ENCODE peak calls at places on chromosomes 4 and X, in eight cellular contexts. V is neural progenitor cell, J is GM23338, R is HCT116, O is hepatocyte, C is SK-N-SH, T is OCI-LY7, Z is PC-3. U is an unnamed sample.

GRCh38 chr4:188434686-188435085 is 295.4 kb downstream of the TRIML1 start:
- DNase-seq in V (no peak), J (no peak), R (no peak), O (no peak), C (no peak), T (no peak), Z (no peak), U (no peak)

GRCh38 chrX:22063284-22063683 is 31.2 kb downstream of the PHEX start:
- DNase-seq in V (peak), J (no peak), R (no peak), O (no peak), C (no peak), T (peak), Z (no peak), U (peak)

GRCh38 chrX:119809185-119809666 is 17.8 kb upstream of the RPL39 start:
- DNase-seq in V (no peak), J (no peak), R (no peak), O (no peak), C (no peak), T (no peak), Z (no peak), U (no peak)

GRCh38 chr4:88360791-88361190 is 17.9 kb upstream of the HERC6 start:
- DNase-seq in V (no peak), J (no peak), R (no peak), O (no peak), C (no peak), T (no peak), Z (no peak), U (no peak)

GRCh38 chrX:46036508-46036907 is 508.7 kb downstream of the ZNF674 start:
- DNase-seq in V (no peak), J (no peak), R (no peak), O (no peak), C (no peak), T (no peak), Z (no peak), U (no peak)

GRCh38 chr4:136637071-136637777 is 895.1 kb downstream of the PCDH18 start:
- DNase-seq in V (peak), J (peak), R (peak), O (peak), C (peak), T (peak), Z (peak), U (no peak)

GRCh38 chr4:12379191-12379590 is 950.5 kb upstream of the HS3ST1 start:
- DNase-seq in V (no peak), J (no peak), R (no peak), O (no peak), C (no peak), T (no peak), Z (no peak), U (no peak)

GRCh38 chrX:40173662-40174593 is 76.2 kb upstream of the BCOR start:
- DNase-seq in V (peak), J (peak), R (peak), O (peak), C (peak), T (peak), Z (peak), U (peak)

GRCh38 chr4:92447265-92447905 is 143.6 kb downstream of the GRID2 start:
- DNase-seq in V (no peak), J (no peak), R (no peak), O (no peak), C (no peak), T (no peak), Z (no peak), U (no peak)

GRCh38 chrX:129496625-129497024 is 26.7 kb downstream of the SMARCA1 start:
- DNase-seq in V (no peak), J (no peak), R (no peak), O (no peak), C (no peak), T (no peak), Z (peak), U (no peak)

GRCh38 chr4:153790962-153791551 is 2.2 kb upstream of the SFRP2 start:
- DNase-seq in V (peak), J (peak), R (no peak), O (peak), C (peak), T (no peak), Z (no peak), U (no peak)

GRCh38 chr4:140935259-140935658 is 179.1 kb upstream of the TBC1D9 start:
- DNase-seq in V (no peak), J (no peak), R (no peak), O (peak), C (peak), T (no peak), Z (no peak), U (no peak)

GRCh38 chr4:128256539-128256938 is 31.1 kb downstream of the PGRMC2 start:
- DNase-seq in V (no peak), J (no peak), R (no peak), O (no peak), C (no peak), T (no peak), Z (no peak), U (peak)

DNA sequence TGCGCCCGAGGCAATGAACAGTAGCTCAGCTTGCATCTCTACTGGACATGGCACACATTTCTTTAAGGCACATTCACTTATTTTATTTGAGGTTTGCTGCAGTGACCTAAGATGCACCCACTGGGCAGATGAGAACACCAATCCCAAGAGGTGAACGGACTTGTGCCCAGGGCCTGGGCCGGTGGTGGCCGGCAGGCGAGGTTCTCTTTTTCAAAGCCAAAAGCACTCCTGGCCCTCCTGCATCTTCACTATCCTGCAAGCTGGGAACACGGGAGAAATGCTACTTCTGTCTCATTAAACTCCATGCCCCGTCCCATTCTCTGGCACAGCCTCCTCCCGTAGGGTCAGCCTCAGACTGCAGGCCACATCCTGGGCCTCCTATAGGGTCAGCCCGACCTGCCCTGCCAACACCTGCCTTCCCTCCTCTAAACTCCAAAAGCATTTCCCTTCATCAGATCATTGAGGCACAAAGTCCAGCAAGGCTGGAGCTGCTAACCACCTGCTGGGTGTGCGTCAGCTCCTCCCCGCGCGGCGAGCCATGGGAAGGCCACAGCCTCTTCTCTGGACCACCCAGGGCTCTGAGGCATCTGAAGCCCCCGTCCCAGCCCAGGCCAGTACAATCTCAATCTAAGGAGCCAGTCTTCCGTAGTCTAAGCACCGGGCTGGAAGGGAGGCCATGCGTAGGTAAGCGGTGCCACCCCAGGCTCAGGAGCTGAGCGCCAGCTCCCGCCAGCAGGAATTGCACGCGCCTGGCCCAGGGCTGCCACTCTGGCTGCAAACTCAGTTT is 166.1 kb downstream of the AFAP1 start:
- DNase-seq in V (no peak), J (no peak), R (no peak), O (no peak), C (no peak), T (no peak), Z (no peak), U (no peak)
- TF ChIP-seq EZH2phosphoT487 in V (no peak), J (no peak), R (no peak), O (no peak), C (no peak), T (no peak), Z (no peak), U (no peak)

GRCh38 chr4:138225477-138225876 is 16.7 kb downstream of the SLC7A11 start:
- DNase-seq in V (no peak), J (no peak), R (no peak), O (no peak), C (no peak), T (no peak), Z (no peak), U (no peak)

GRCh38 chr4:138218976-138219375 is 23.2 kb downstream of the SLC7A11 start:
- DNase-seq in V (no peak), J (no peak), R (no peak), O (no peak), C (no peak), T (no peak), Z (no peak), U (no peak)

GRCh38 chr4:138223191-138223910 is 18.8 kb downstream of the SLC7A11 start:
- DNase-seq in V (peak), J (peak), R (no peak), O (no peak), C (no peak), T (peak), Z (no peak), U (no peak)

GRCh38 chr4:138224614-138225013 is 17.5 kb downstream of the SLC7A11 start:
- DNase-seq in V (no peak), J (no peak), R (no peak), O (no peak), C (no peak), T (no peak), Z (no peak), U (no peak)

GRCh38 chr4:138222041-138222440 is 20.1 kb downstream of the SLC7A11 start:
- DNase-seq in V (no peak), J (no peak), R (no peak), O (peak), C (no peak), T (no peak), Z (peak), U (no peak)
- TF ChIP-seq CTCF in V (no peak), J (no peak), R (no peak), O (no peak), C (no peak), T (no peak), Z (no peak), U (no peak)

DNA sequence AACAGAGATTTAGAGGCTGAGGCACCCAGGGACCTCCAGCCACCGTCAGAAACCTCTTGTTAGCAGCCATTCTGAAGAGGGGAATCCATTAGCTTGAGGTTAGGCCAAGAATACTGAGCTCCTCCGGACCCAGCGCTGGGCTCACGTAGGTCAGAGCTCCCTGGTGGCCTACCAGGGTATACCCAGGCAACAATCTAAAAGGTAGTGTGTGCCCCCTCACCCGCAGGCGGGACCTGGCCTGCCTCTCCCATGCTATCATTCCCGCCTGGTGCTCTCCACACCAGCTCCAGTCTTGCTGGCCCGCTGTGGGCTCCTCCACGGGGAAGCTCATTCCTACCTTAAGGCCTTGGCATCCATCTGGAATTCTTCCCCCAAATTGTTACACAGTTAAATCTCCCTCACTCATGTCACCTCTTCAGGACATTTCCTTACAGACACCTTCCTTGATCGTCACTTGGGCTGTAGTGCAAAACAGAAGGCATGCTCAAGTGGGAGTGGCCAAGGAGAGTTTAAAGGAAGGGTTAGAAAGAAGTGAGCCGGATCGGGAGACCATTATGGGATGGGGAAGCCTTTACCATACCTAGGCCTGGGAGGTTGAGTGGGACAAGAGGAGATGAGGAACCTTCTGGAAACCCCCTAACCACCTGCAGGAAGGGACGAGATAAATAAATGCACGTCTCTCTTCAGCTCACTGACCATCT is 102.5 kb downstream of the UCHL1 start:
- DNase-seq in V (peak), J (peak), R (no peak), O (no peak), C (peak), T (no peak), Z (no peak), U (no peak)
- TF ChIP-seq EZH2phosphoT487 in V (no peak), J (no peak), R (no peak), O (no peak), C (no peak), T (no peak), Z (no peak), U (no peak)

DNA sequence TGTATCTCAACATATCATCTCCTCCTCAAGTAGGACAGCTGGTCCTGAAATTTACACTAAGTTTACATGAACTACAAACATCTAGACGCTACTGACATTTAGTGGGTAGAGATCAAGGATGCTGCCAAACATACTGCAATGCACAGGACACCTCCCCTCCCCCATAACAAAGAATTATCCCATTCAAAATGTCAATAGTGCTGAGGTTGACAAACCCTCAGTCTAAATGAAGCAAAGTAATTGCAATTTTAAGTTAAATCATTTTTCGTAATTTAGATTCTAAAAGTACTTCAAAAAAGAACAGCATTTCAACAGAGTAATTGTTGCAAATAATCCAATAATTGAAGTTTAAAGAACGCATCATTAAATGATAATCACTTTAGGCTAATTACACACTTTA is 1.2 kb downstream of the PRMT9 start:
- DNase-seq in V (no peak), J (no peak), R (no peak), O (no peak), C (peak), T (no peak), Z (no peak), U (no peak)
- TF ChIP-seq CTCF in V (no peak), J (no peak), R (no peak), O (no peak), C (no peak), T (no peak), Z (no peak), U (no peak)

GRCh38 chr4:185004562-185005208 is 13.6 kb upstream of the HELT start:
- DNase-seq in V (peak), J (peak), R (no peak), O (no peak), C (no peak), T (no peak), Z (no peak), U (no peak)
- TF ChIP-seq EZH2phosphoT487 in V (no peak), J (no peak), R (no peak), O (no peak), C (no peak), T (no peak), Z (no peak), U (no peak)

GRCh38 chr4:3009422-3009821 is 46.1 kb downstream of the GRK4 start:
- DNase-seq in V (peak), J (peak), R (peak), O (peak), C (no peak), T (peak), Z (no peak), U (no peak)
- TF ChIP-seq CTCF in V (peak), J (peak), R (peak), O (peak), C (peak), T (peak), Z (peak), U (no peak)

GRCh38 chr4:102526532-102526931 is 25.4 kb downstream of the NFKB1 start:
- DNase-seq in V (no peak), J (no peak), R (no peak), O (no peak), C (no peak), T (no peak), Z (no peak), U (no peak)
- TF ChIP-seq EZH2phosphoT487 in V (no peak), J (no peak), R (no peak), O (no peak), C (no peak), T (no peak), Z (no peak), U (no peak)